ENCODE peak calls at places on chromosome 3, in six cellular contexts. U, Q, S, I, H and F are unnamed samples.
A peak's percentile ranks its signal among the peaks of the same experiment; 100 is the strongest.

GRCh38 chr3:40366203-40367162 is 20.5 kb upstream of the ENTPD3 start:
- DNase-seq in U (no peak), Q (no peak), S (no peak), I (no peak), H (peak; percentile 3), F (no peak)

GRCh38 chr3:127438951-127439350 is 151.1 kb upstream of the PRR20G start:
- DNase-seq in U (no peak), Q (no peak), S (peak; percentile 37), I (no peak), H (no peak), F (peak; percentile 4)

GRCh38 chr3:98596902-98597500 is 3.6 kb upstream of the CPOX start:
- DNase-seq in U (no peak), Q (peak; percentile 55), S (no peak), I (no peak), H (peak; percentile 34), F (no peak)

GRCh38 chr3:81484532-81484931 is 276.9 kb downstream of the GBE1 start:
- DNase-seq in U (no peak), Q (no peak), S (no peak), I (no peak), H (no peak), F (no peak)

GRCh38 chr3:108067768-108068167 is 23.1 kb downstream of the CD47 start:
- DNase-seq in U (no peak), Q (no peak), S (no peak), I (no peak), H (peak; percentile 21), F (no peak)

GRCh38 chr3:126373146-126373613 is 16.0 kb upstream of the KLF15 start:
- DNase-seq in U (no peak), Q (no peak), S (peak; percentile 49), I (peak; percentile 21), H (no peak), F (no peak)

GRCh38 chr3:8554725-8555621 is 53.4 kb downstream of the LMCD1 start:
- DNase-seq in U (peak; percentile 36), Q (no peak), S (no peak), I (peak; percentile 72), H (peak; percentile 87), F (peak; percentile 86)

GRCh38 chr3:160485931-160486330 is 36.3 kb upstream of the TRIM59 start:
- DNase-seq in U (no peak), Q (peak; percentile 28), S (no peak), I (no peak), H (no peak), F (no peak)

GRCh38 chr3:8882617-8883016 is 80.7 kb downstream of the RAD18 start:
- DNase-seq in U (no peak), Q (no peak), S (no peak), I (no peak), H (no peak), F (no peak)

GRCh38 chr3:165837058-165837525 is at the start of gene BCHE:
- DNase-seq in U (peak; percentile 20), Q (peak; percentile 78), S (no peak), I (peak; percentile 50), H (peak; percentile 30), F (no peak)

GRCh38 chr3:165256554-165256953 is 60.4 kb upstream of the SLITRK3 start:
- DNase-seq in U (no peak), Q (no peak), S (no peak), I (no peak), H (no peak), F (no peak)

GRCh38 chr3:67335813-67336212 is 318.6 kb downstream of the SUCLG2 start:
- DNase-seq in U (no peak), Q (no peak), S (no peak), I (no peak), H (no peak), F (no peak)

GRCh38 chr3:83649692-83650091 is 1309.1 kb upstream of the CADM2 start:
- DNase-seq in U (no peak), Q (no peak), S (no peak), I (no peak), H (no peak), F (peak; percentile 56)

GRCh38 chr3:12180218-12180617 is 21.5 kb upstream of the TIMP4 start:
- DNase-seq in U (peak; percentile 49), Q (peak; percentile 60), S (no peak), I (peak; percentile 73), H (peak; percentile 67), F (peak; percentile 83)

GRCh38 chr3:40516201-40516600 is 8.6 kb upstream of the ZNF621 start:
- DNase-seq in U (no peak), Q (no peak), S (no peak), I (no peak), H (peak; percentile 31), F (no peak)

GRCh38 chr3:116340680-116341216 is 104.5 kb downstream of the LSAMP start:
- DNase-seq in U (no peak), Q (no peak), S (no peak), I (no peak), H (peak; percentile 56), F (no peak)

GRCh38 chr3:194740859-194741486 is 55.3 kb downstream of the FAM43A start:
- DNase-seq in U (no peak), Q (peak; percentile 93), S (no peak), I (no peak), H (peak; percentile 41), F (no peak)

GRCh38 chr3:21715662-21716061 is 35.3 kb downstream of the ZNF385D start:
- DNase-seq in U (no peak), Q (no peak), S (no peak), I (no peak), H (no peak), F (no peak)

GRCh38 chr3:58899159-58899952 is 150.5 kb downstream of the CFAP20DC start:
- DNase-seq in U (peak; percentile 58), Q (peak; percentile 80), S (peak; percentile 76), I (no peak), H (no peak), F (peak; percentile 60)

GRCh38 chr3:35664460-35664919 is 25.2 kb downstream of the ARPP21 start:
- DNase-seq in U (peak; percentile 64), Q (peak; percentile 86), S (peak; percentile 61), I (peak; percentile 91), H (peak; percentile 16), F (peak; percentile 82)

GRCh38 chr3:72848703-72849081 is 447 bp upstream of the SHQ1 start:
- DNase-seq in U (no peak), Q (no peak), S (no peak), I (no peak), H (no peak), F (no peak)

GRCh38 chr3:160686955-160687535 is 10.1 kb downstream of the ARL14 start:
- DNase-seq in U (no peak), Q (peak; percentile 39), S (no peak), I (no peak), H (peak; percentile 24), F (no peak)

GRCh38 chr3:186526256-186526606 is 17.9 kb downstream of the CRYGS start:
- DNase-seq in U (no peak), Q (no peak), S (peak; percentile 89), I (no peak), H (no peak), F (no peak)
- H3K4me3 ChIP-seq in U (no peak overlapping the region), Q (no peak overlapping the region), S (no peak overlapping the region), I (no peak overlapping the region), H (no peak overlapping the region), F (no peak overlapping the region)

GRCh38 chr3:16227566-16227965 is 37.2 kb downstream of the DPH3 start:
- DNase-seq in U (no peak), Q (no peak), S (no peak), I (no peak), H (no peak), F (no peak)

GRCh38 chr3:16219777-16220176 is 45.0 kb downstream of the DPH3 start:
- DNase-seq in U (no peak), Q (no peak), S (no peak), I (no peak), H (no peak), F (no peak)

GRCh38 chr3:16221990-16222389 is 42.8 kb downstream of the DPH3 start:
- DNase-seq in U (no peak), Q (no peak), S (no peak), I (no peak), H (no peak), F (no peak)

GRCh38 chr3:16222547-16222946 is 42.2 kb downstream of the DPH3 start:
- DNase-seq in U (no peak), Q (no peak), S (no peak), I (no peak), H (no peak), F (no peak)
- TF ChIP-seq CTCF in U (no peak), Q (no peak), S (no peak), I (no peak), H (no peak), F (no peak)

GRCh38 chr3:171791695-171792082 is 18.6 kb downstream of the PLD1 start:
- DNase-seq in U (no peak), Q (peak; percentile 98), S (no peak), I (no peak), H (peak; percentile 70), F (no peak)

GRCh38 chr3:171789759-171790505 is 20.4 kb downstream of the PLD1 start:
- DNase-seq in U (no peak), Q (no peak), S (no peak), I (no peak), H (no peak), F (no peak)

GRCh38 chr3:171790574-171790897 is 19.7 kb downstream of the PLD1 start:
- DNase-seq in U (no peak), Q (peak; percentile 46), S (no peak), I (no peak), H (no peak), F (no peak)

GRCh38 chr3:171792549-171792948 is 17.7 kb downstream of the PLD1 start:
- DNase-seq in U (no peak), Q (peak; percentile 73), S (no peak), I (no peak), H (no peak), F (no peak)

GRCh38 chr3:171790898-171791694 is 19.2 kb downstream of the PLD1 start:
- DNase-seq in U (no peak), Q (peak; percentile 96), S (no peak), I (no peak), H (peak; percentile 63), F (no peak)
- H3K4me3 ChIP-seq in U (no peak overlapping the region), Q (no peak overlapping the region), S (no peak overlapping the region), I (no peak overlapping the region), H (no peak overlapping the region), F (no peak overlapping the region)

GRCh38 chr3:79516795-79517194 is 251.0 kb downstream of the ROBO1 start:
- DNase-seq in U (no peak), Q (peak; percentile 24), S (no peak), I (no peak), H (no peak), F (no peak)

GRCh38 chr3:79521221-79521848 is 246.5 kb downstream of the ROBO1 start:
- DNase-seq in U (no peak), Q (peak; percentile 79), S (no peak), I (no peak), H (peak; percentile 32), F (no peak)

GRCh38 chr3:79515072-79515471 is 252.7 kb downstream of the ROBO1 start:
- DNase-seq in U (no peak), Q (peak; percentile 88), S (no peak), I (no peak), H (no peak), F (no peak)

DNA sequence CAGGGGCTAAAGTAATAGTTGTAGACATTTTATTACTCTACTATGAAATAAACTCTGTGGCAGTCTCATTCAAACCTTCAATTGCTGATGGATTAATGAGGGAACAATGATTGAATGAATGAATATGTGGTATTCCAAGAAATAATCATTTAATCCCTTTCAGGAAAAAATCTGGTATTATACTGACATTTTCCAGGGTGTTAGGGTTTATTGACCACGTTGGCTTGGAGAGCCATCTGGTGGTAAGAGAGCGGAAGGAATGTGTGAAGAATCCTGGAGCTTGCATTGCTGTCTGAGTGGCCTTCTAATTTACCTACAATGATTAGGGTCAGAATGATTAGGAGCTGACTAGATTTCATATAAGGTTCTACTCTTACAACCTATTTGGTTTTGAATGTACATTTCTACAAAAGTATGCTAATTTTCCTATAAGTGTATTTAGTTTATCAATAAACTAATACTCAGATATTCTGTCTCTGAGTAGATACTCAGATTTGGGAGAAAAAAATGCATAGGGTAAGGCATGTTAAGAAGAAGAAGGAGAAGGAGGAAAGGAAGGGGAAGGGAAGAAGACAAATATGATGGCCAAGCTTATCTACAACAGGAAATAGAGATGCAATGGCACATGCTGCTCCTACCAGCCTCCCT is 249.9 kb downstream of the ROBO1 start:
- DNase-seq in U (no peak), Q (peak; percentile 57), S (no peak), I (no peak), H (peak; percentile 39), F (no peak)
- TF ChIP-seq CTCF in U (peak; percentile 32), Q (peak; percentile 62), S (no peak), I (peak; percentile 13), H (peak; percentile 54), F (peak; percentile 30)